ENCODE peak calls at places on chromosomes 6 and 20, in five cellular contexts. One of them, this sample, is unnamed.

GRCh38 chr20:32761831-32762753 is at the start of gene DNMT3B:
- DNase-seq in AG09319: no peak
- DNase-seq in retinal pigment epithelial cell: no peak
- DNase-seq in foreskin fibroblast: peak
- DNase-seq in heart left ventricle: peak
- DNase-seq in this sample: peak

GRCh38 chr20:23117738-23118137 is 31.6 kb upstream of the CD93 start:
- DNase-seq in foreskin fibroblast: no peak
- DNase-seq in AG09319: no peak
- DNase-seq in heart left ventricle: no peak
- DNase-seq in retinal pigment epithelial cell: no peak
- DNase-seq in this sample: no peak

GRCh38 chr6:70955441-70956190 is 1.2 kb downstream of the B3GAT2 start:
- DNase-seq in foreskin fibroblast: peak
- DNase-seq in AG09319: peak
- DNase-seq in retinal pigment epithelial cell: peak
- DNase-seq in heart left ventricle: peak
- DNase-seq in this sample: peak

GRCh38 chr6:170452767-170453545 is 100.2 kb downstream of the PSMB1 start:
- DNase-seq in AG09319: no peak
- DNase-seq in retinal pigment epithelial cell: no peak
- DNase-seq in foreskin fibroblast: no peak
- DNase-seq in heart left ventricle: no peak
- DNase-seq in this sample: peak

GRCh38 chr6:170057034-170057734 is 233.7 kb downstream of the DLL1 start:
- DNase-seq in retinal pigment epithelial cell: no peak
- DNase-seq in foreskin fibroblast: no peak
- DNase-seq in heart left ventricle: peak
- DNase-seq in AG09319: no peak
- DNase-seq in this sample: no peak

GRCh38 chr6:83615025-83615999 is 93.6 kb downstream of the SNAP91 start:
- DNase-seq in foreskin fibroblast: peak
- DNase-seq in AG09319: no peak
- DNase-seq in heart left ventricle: no peak
- DNase-seq in retinal pigment epithelial cell: no peak
- DNase-seq in this sample: no peak

GRCh38 chr6:45569210-45569945 is 191.6 kb upstream of the SUPT3H start:
- DNase-seq in AG09319: no peak
- DNase-seq in heart left ventricle: no peak
- DNase-seq in foreskin fibroblast: no peak
- DNase-seq in retinal pigment epithelial cell: peak
- DNase-seq in this sample: no peak

GRCh38 chr20:47509685-47510084 is 8.0 kb downstream of the NCOA3 start:
- DNase-seq in foreskin fibroblast: no peak
- DNase-seq in retinal pigment epithelial cell: no peak
- DNase-seq in AG09319: no peak
- DNase-seq in heart left ventricle: no peak
- DNase-seq in this sample: no peak

GRCh38 chr6:127186889-127187288 is 68.4 kb downstream of the RSPO3 start:
- DNase-seq in foreskin fibroblast: no peak
- DNase-seq in retinal pigment epithelial cell: no peak
- DNase-seq in AG09319: no peak
- DNase-seq in heart left ventricle: peak
- DNase-seq in this sample: peak

GRCh38 chr6:170260686-170261085 is 30.2 kb downstream of the DLL1 start:
- DNase-seq in heart left ventricle: no peak
- DNase-seq in foreskin fibroblast: no peak
- DNase-seq in retinal pigment epithelial cell: no peak
- DNase-seq in AG09319: no peak
- DNase-seq in this sample: no peak

GRCh38 chr6:30325150-30325872 is 1.4 kb upstream of the TRIM39 start:
- DNase-seq in heart left ventricle: no peak
- DNase-seq in retinal pigment epithelial cell: no peak
- DNase-seq in foreskin fibroblast: peak
- DNase-seq in AG09319: no peak
- DNase-seq in this sample: no peak

GRCh38 chr20:63701329-63702035 is 5.0 kb downstream of the TNFRSF6B start:
- DNase-seq in heart left ventricle: no peak
- DNase-seq in retinal pigment epithelial cell: no peak
- DNase-seq in AG09319: no peak
- DNase-seq in foreskin fibroblast: no peak
- DNase-seq in this sample: no peak

GRCh38 chr6:168371989-168372711 is 52.6 kb upstream of the DACT2 start:
- DNase-seq in heart left ventricle: no peak
- DNase-seq in retinal pigment epithelial cell: no peak
- DNase-seq in AG09319: no peak
- DNase-seq in foreskin fibroblast: no peak
- DNase-seq in this sample: no peak

GRCh38 chr20:37411408-37412306 is 65.7 kb downstream of the SRC start:
- DNase-seq in heart left ventricle: no peak
- DNase-seq in foreskin fibroblast: no peak
- DNase-seq in AG09319: no peak
- DNase-seq in retinal pigment epithelial cell: no peak
- DNase-seq in this sample: no peak

GRCh38 chr6:1538810-1539482 is 70.8 kb upstream of the FOXC1 start:
- DNase-seq in AG09319: no peak
- DNase-seq in heart left ventricle: no peak
- DNase-seq in foreskin fibroblast: no peak
- DNase-seq in retinal pigment epithelial cell: no peak
- DNase-seq in this sample: no peak

GRCh38 chr6:26199773-26200728 is 112.8 kb downstream of the HFE start:
- DNase-seq in AG09319: no peak
- DNase-seq in heart left ventricle: no peak
- DNase-seq in retinal pigment epithelial cell: no peak
- DNase-seq in foreskin fibroblast: no peak
- DNase-seq in this sample: no peak

GRCh38 chr20:4721719-4722118 is at the start of gene PRND:
- DNase-seq in foreskin fibroblast: no peak
- DNase-seq in retinal pigment epithelial cell: no peak
- DNase-seq in heart left ventricle: no peak
- DNase-seq in AG09319: no peak
- DNase-seq in this sample: no peak

GRCh38 chr6:64683682-64684081 is 1023.3 kb downstream of the EYS start:
- DNase-seq in heart left ventricle: no peak
- DNase-seq in foreskin fibroblast: no peak
- DNase-seq in AG09319: no peak
- DNase-seq in retinal pigment epithelial cell: peak
- DNase-seq in this sample: no peak

GRCh38 chr6:27977387-27977786 is 20.3 kb downstream of the OR2B6 start:
- DNase-seq in foreskin fibroblast: no peak
- DNase-seq in retinal pigment epithelial cell: no peak
- DNase-seq in heart left ventricle: no peak
- DNase-seq in AG09319: no peak
- DNase-seq in this sample: no peak

GRCh38 chr6:151024597-151024996 is 159.1 kb downstream of the MTHFD1L start:
- DNase-seq in AG09319: no peak
- DNase-seq in heart left ventricle: no peak
- DNase-seq in retinal pigment epithelial cell: no peak
- DNase-seq in foreskin fibroblast: no peak
- DNase-seq in this sample: no peak

GRCh38 chr6:5190467-5190866 is 70.3 kb downstream of the LYRM4 start:
- DNase-seq in retinal pigment epithelial cell: peak
- DNase-seq in heart left ventricle: no peak
- DNase-seq in AG09319: peak
- DNase-seq in foreskin fibroblast: peak
- DNase-seq in this sample: no peak

GRCh38 chr6:68873236-68873635 is 238.2 kb downstream of the ADGRB3 start:
- DNase-seq in foreskin fibroblast: no peak
- DNase-seq in heart left ventricle: no peak
- DNase-seq in AG09319: no peak
- DNase-seq in retinal pigment epithelial cell: no peak
- DNase-seq in this sample: no peak

GRCh38 chr20:43669332-43669731 is 2.4 kb downstream of the MYBL2 start:
- DNase-seq in retinal pigment epithelial cell: peak
- DNase-seq in heart left ventricle: no peak
- DNase-seq in AG09319: no peak
- DNase-seq in foreskin fibroblast: peak
- DNase-seq in this sample: no peak

GRCh38 chr6:22399693-22400092 is 102.9 kb upstream of the PRL start:
- DNase-seq in AG09319: no peak
- DNase-seq in heart left ventricle: no peak
- DNase-seq in retinal pigment epithelial cell: no peak
- DNase-seq in foreskin fibroblast: no peak
- DNase-seq in this sample: no peak

GRCh38 chr6:13454286-13455221 is 32.8 kb downstream of the GFOD1 start:
- DNase-seq in heart left ventricle: peak
- DNase-seq in AG09319: no peak
- DNase-seq in retinal pigment epithelial cell: peak
- DNase-seq in foreskin fibroblast: peak
- DNase-seq in this sample: peak

GRCh38 chr6:105424177-105424783 is 21.4 kb upstream of the PREP start:
- DNase-seq in retinal pigment epithelial cell: no peak
- DNase-seq in foreskin fibroblast: no peak
- DNase-seq in heart left ventricle: no peak
- DNase-seq in AG09319: no peak
- DNase-seq in this sample: peak

GRCh38 chr20:11807070-11807741 is 110.5 kb upstream of the BTBD3 start:
- DNase-seq in heart left ventricle: no peak
- DNase-seq in AG09319: peak
- DNase-seq in foreskin fibroblast: peak
- DNase-seq in retinal pigment epithelial cell: no peak
- DNase-seq in this sample: no peak

GRCh38 chr6:117401799-117402198 is 23.9 kb downstream of the ROS1 start:
- DNase-seq in foreskin fibroblast: no peak
- DNase-seq in AG09319: no peak
- DNase-seq in heart left ventricle: no peak
- DNase-seq in retinal pigment epithelial cell: no peak
- DNase-seq in this sample: no peak

GRCh38 chr6:117397536-117398227 is 28.1 kb downstream of the ROS1 start:
- DNase-seq in heart left ventricle: no peak
- DNase-seq in AG09319: no peak
- DNase-seq in retinal pigment epithelial cell: no peak
- DNase-seq in foreskin fibroblast: peak
- DNase-seq in this sample: no peak

GRCh38 chr6:117399126-117399525 is 26.6 kb downstream of the ROS1 start:
- DNase-seq in foreskin fibroblast: no peak
- DNase-seq in heart left ventricle: no peak
- DNase-seq in AG09319: no peak
- DNase-seq in retinal pigment epithelial cell: no peak
- DNase-seq in this sample: no peak

GRCh38 chr6:117396228-117396627 is 29.5 kb downstream of the ROS1 start:
- DNase-seq in heart left ventricle: no peak
- DNase-seq in foreskin fibroblast: peak
- DNase-seq in retinal pigment epithelial cell: no peak
- DNase-seq in AG09319: no peak
- DNase-seq in this sample: no peak

DNA sequence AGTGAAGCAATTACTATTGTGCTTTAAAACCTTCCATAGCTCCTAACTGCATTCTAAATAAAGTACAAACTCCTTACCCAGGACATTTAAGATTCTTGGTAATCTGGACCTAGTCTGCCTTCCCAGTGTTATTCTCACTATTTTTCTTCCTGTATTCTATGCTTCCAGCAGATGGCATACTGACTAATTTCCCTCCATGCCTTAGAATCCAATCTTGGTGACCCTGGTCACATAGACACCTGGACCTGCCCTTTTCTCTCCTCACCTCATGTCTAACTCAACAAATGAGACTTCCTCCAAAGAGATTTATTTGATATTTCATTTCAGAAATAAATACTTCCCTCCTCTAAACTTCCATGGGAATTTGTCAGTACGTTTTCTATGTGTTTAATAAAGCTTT is 25.8 kb downstream of the ROS1 start:
- DNase-seq in heart left ventricle: no peak
- DNase-seq in foreskin fibroblast: no peak
- DNase-seq in AG09319: no peak
- DNase-seq in retinal pigment epithelial cell: no peak
- DNase-seq in this sample: no peak
- TF ChIP-seq CTCF in heart left ventricle: no peak
- TF ChIP-seq CTCF in foreskin fibroblast: peak
- TF ChIP-seq CTCF in AG09319: peak
- TF ChIP-seq CTCF in retinal pigment epithelial cell: peak
- TF ChIP-seq CTCF in this sample: no peak

GRCh38 chr6:156107514-156108150 is 652.0 kb upstream of the NOX3 start:
- DNase-seq in foreskin fibroblast: no peak
- DNase-seq in retinal pigment epithelial cell: no peak
- DNase-seq in AG09319: no peak
- DNase-seq in heart left ventricle: no peak
- DNase-seq in this sample: no peak

GRCh38 chr6:156098858-156099257 is 643.2 kb upstream of the NOX3 start:
- DNase-seq in retinal pigment epithelial cell: no peak
- DNase-seq in foreskin fibroblast: no peak
- DNase-seq in AG09319: no peak
- DNase-seq in heart left ventricle: no peak
- DNase-seq in this sample: no peak

GRCh38 chr6:156102129-156102528 is 646.5 kb upstream of the NOX3 start:
- DNase-seq in retinal pigment epithelial cell: no peak
- DNase-seq in AG09319: no peak
- DNase-seq in heart left ventricle: no peak
- DNase-seq in foreskin fibroblast: no peak
- DNase-seq in this sample: no peak
- TF ChIP-seq CTCF in retinal pigment epithelial cell: peak
- TF ChIP-seq CTCF in AG09319: no peak
- TF ChIP-seq CTCF in heart left ventricle: no peak
- TF ChIP-seq CTCF in foreskin fibroblast: peak
- TF ChIP-seq CTCF in this sample: no peak

DNA sequence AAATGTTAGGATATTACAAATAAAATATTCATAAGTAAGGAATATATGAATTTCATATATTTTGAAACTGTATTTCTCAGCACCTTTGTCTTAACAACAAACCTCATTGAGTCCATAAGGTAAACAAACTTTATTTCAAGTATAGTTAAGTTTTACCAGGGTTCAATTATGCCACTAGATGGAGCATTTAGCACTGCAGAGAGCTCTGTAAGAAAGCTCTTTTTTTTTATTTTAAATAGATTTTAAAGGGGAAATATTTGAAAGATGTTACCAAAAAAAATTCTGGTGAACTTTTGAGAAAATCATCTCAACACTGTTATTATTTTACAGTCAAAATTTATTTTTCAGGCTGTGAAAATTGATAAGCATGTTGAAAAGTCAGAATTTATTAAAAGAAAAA is 955.2 kb upstream of the EYS start:
- DNase-seq in foreskin fibroblast: peak
- DNase-seq in heart left ventricle: no peak
- DNase-seq in AG09319: no peak
- DNase-seq in retinal pigment epithelial cell: no peak
- DNase-seq in this sample: no peak
- TF ChIP-seq CTCF in foreskin fibroblast: peak
- TF ChIP-seq CTCF in heart left ventricle: no peak
- TF ChIP-seq CTCF in AG09319: no peak
- TF ChIP-seq CTCF in retinal pigment epithelial cell: peak
- TF ChIP-seq CTCF in this sample: no peak

GRCh38 chr20:13262302-13262650 is 41.2 kb downstream of the ISM1 start:
- DNase-seq in retinal pigment epithelial cell: no peak
- DNase-seq in AG09319: no peak
- DNase-seq in heart left ventricle: no peak
- DNase-seq in foreskin fibroblast: no peak
- DNase-seq in this sample: no peak
- TF ChIP-seq CTCF in retinal pigment epithelial cell: no peak
- TF ChIP-seq CTCF in AG09319: no peak
- TF ChIP-seq CTCF in heart left ventricle: no peak
- TF ChIP-seq CTCF in foreskin fibroblast: no peak
- TF ChIP-seq CTCF in this sample: no peak

This sample was measured in natural killer cell.